ENCODE peak calls at places on chromosome 16, in five cellular contexts. One of them, this sample, is unnamed.

GRCh38 chr16:84571010-84571409 is 46.9 kb downstream of the COTL1 start:
- DNase-seq in osteocyte: no peak
- DNase-seq in fibroblast of the aortic adventitia: no peak
- DNase-seq in glutamatergic neuron: no peak
- DNase-seq in fibroblast of pulmonary artery: no peak
- DNase-seq in this sample: no peak

GRCh38 chr16:31355701-31356100 is 725 bp downstream of the ITGAX start:
- DNase-seq in osteocyte: no peak
- DNase-seq in fibroblast of the aortic adventitia: no peak
- DNase-seq in glutamatergic neuron: no peak
- DNase-seq in fibroblast of pulmonary artery: no peak
- DNase-seq in this sample: no peak

GRCh38 chr16:57999366-57999970 is 1.0 kb downstream of the ZNF319 start:
- DNase-seq in osteocyte: no peak
- DNase-seq in fibroblast of the aortic adventitia: no peak
- DNase-seq in glutamatergic neuron: peak
- DNase-seq in fibroblast of pulmonary artery: peak
- DNase-seq in this sample: peak

GRCh38 chr16:50525716-50526115 is 22.5 kb upstream of the NKD1 start:
- DNase-seq in osteocyte: no peak
- DNase-seq in fibroblast of the aortic adventitia: no peak
- DNase-seq in glutamatergic neuron: no peak
- DNase-seq in fibroblast of pulmonary artery: no peak
- DNase-seq in this sample: no peak

GRCh38 chr16:31111881-31112466 is 3.8 kb downstream of the BCKDK start:
- DNase-seq in osteocyte: no peak
- DNase-seq in fibroblast of the aortic adventitia: no peak
- DNase-seq in glutamatergic neuron: no peak
- DNase-seq in fibroblast of pulmonary artery: no peak
- DNase-seq in this sample: no peak

GRCh38 chr16:9970796-9971195 is 211.4 kb downstream of the GRIN2A start:
- DNase-seq in osteocyte: no peak
- DNase-seq in fibroblast of the aortic adventitia: no peak
- DNase-seq in glutamatergic neuron: no peak
- DNase-seq in fibroblast of pulmonary artery: no peak
- DNase-seq in this sample: no peak

GRCh38 chr16:52068447-52069074 is 478.4 kb downstream of the TOX3 start:
- DNase-seq in osteocyte: no peak
- DNase-seq in fibroblast of the aortic adventitia: no peak
- DNase-seq in glutamatergic neuron: peak
- DNase-seq in fibroblast of pulmonary artery: peak
- DNase-seq in this sample: peak

GRCh38 chr16:87826798-87827587 is 42.3 kb downstream of the SLC7A5 start:
- DNase-seq in osteocyte: no peak
- DNase-seq in fibroblast of the aortic adventitia: no peak
- DNase-seq in glutamatergic neuron: no peak
- DNase-seq in fibroblast of pulmonary artery: no peak
- DNase-seq in this sample: no peak

GRCh38 chr16:13435415-13435814 is 484.5 kb upstream of the ERCC4 start:
- DNase-seq in osteocyte: no peak
- DNase-seq in fibroblast of the aortic adventitia: no peak
- DNase-seq in glutamatergic neuron: no peak
- DNase-seq in fibroblast of pulmonary artery: no peak
- DNase-seq in this sample: no peak

GRCh38 chr16:290015-290680 is 7.2 kb downstream of the PDIA2 start:
- DNase-seq in osteocyte: no peak
- DNase-seq in fibroblast of the aortic adventitia: no peak
- DNase-seq in glutamatergic neuron: no peak
- DNase-seq in fibroblast of pulmonary artery: no peak
- DNase-seq in this sample: no peak

GRCh38 chr16:52383640-52384292 is 163.2 kb downstream of the TOX3 start:
- DNase-seq in osteocyte: no peak
- DNase-seq in fibroblast of the aortic adventitia: no peak
- DNase-seq in glutamatergic neuron: no peak
- DNase-seq in fibroblast of pulmonary artery: no peak
- DNase-seq in this sample: peak

GRCh38 chr16:3282103-3282746 is 1.1 kb upstream of the ZNF263 start:
- DNase-seq in osteocyte: no peak
- DNase-seq in fibroblast of the aortic adventitia: no peak
- DNase-seq in glutamatergic neuron: peak
- DNase-seq in fibroblast of pulmonary artery: no peak
- DNase-seq in this sample: no peak
- TF ChIP-seq CTCF in osteocyte: no peak
- TF ChIP-seq CTCF in fibroblast of the aortic adventitia: no peak
- TF ChIP-seq CTCF in glutamatergic neuron: no peak
- TF ChIP-seq CTCF in fibroblast of pulmonary artery: no peak
- TF ChIP-seq CTCF in this sample: no peak

GRCh38 chr16:74710401-74710800 is 9.7 kb upstream of the MLKL start:
- DNase-seq in osteocyte: no peak
- DNase-seq in fibroblast of the aortic adventitia: no peak
- DNase-seq in glutamatergic neuron: no peak
- DNase-seq in fibroblast of pulmonary artery: no peak
- DNase-seq in this sample: no peak

GRCh38 chr16:74713876-74714275 is 13.2 kb upstream of the MLKL start:
- DNase-seq in osteocyte: no peak
- DNase-seq in fibroblast of the aortic adventitia: no peak
- DNase-seq in glutamatergic neuron: no peak
- DNase-seq in fibroblast of pulmonary artery: no peak
- DNase-seq in this sample: no peak

GRCh38 chr16:74711938-74712337 is 11.3 kb upstream of the MLKL start:
- DNase-seq in osteocyte: no peak
- DNase-seq in fibroblast of the aortic adventitia: no peak
- DNase-seq in glutamatergic neuron: no peak
- DNase-seq in fibroblast of pulmonary artery: no peak
- DNase-seq in this sample: no peak

GRCh38 chr16:74713325-74713724 is 12.7 kb upstream of the MLKL start:
- DNase-seq in osteocyte: no peak
- DNase-seq in fibroblast of the aortic adventitia: no peak
- DNase-seq in glutamatergic neuron: no peak
- DNase-seq in fibroblast of pulmonary artery: no peak
- DNase-seq in this sample: no peak

GRCh38 chr16:74709477-74709877 is 8.8 kb upstream of the MLKL start:
- DNase-seq in osteocyte: peak
- DNase-seq in fibroblast of the aortic adventitia: peak
- DNase-seq in glutamatergic neuron: peak
- DNase-seq in fibroblast of pulmonary artery: peak
- DNase-seq in this sample: peak
- TF ChIP-seq CTCF in osteocyte: peak
- TF ChIP-seq CTCF in fibroblast of the aortic adventitia: peak
- TF ChIP-seq CTCF in glutamatergic neuron: peak
- TF ChIP-seq CTCF in fibroblast of pulmonary artery: peak
- TF ChIP-seq CTCF in this sample: peak

GRCh38 chr16:1781254-1781653 is 1.1 kb downstream of the SPSB3 start:
- DNase-seq in osteocyte: no peak
- DNase-seq in fibroblast of the aortic adventitia: no peak
- DNase-seq in glutamatergic neuron: peak
- DNase-seq in fibroblast of pulmonary artery: no peak
- DNase-seq in this sample: no peak

GRCh38 chr16:1781758-1782407 is 488 bp downstream of the SPSB3 start:
- DNase-seq in osteocyte: no peak
- DNase-seq in fibroblast of the aortic adventitia: no peak
- DNase-seq in glutamatergic neuron: peak
- DNase-seq in fibroblast of pulmonary artery: no peak
- DNase-seq in this sample: peak

GRCh38 chr16:1780677-1781072 is 1.7 kb downstream of the SPSB3 start:
- DNase-seq in osteocyte: no peak
- DNase-seq in fibroblast of the aortic adventitia: no peak
- DNase-seq in glutamatergic neuron: no peak
- DNase-seq in fibroblast of pulmonary artery: no peak
- DNase-seq in this sample: no peak

GRCh38 chr16:1784977-1785845 is 2.5 kb downstream of the NUBP2 start:
- DNase-seq in osteocyte: no peak
- DNase-seq in fibroblast of the aortic adventitia: no peak
- DNase-seq in glutamatergic neuron: no peak
- DNase-seq in fibroblast of pulmonary artery: no peak
- DNase-seq in this sample: no peak

DNA sequence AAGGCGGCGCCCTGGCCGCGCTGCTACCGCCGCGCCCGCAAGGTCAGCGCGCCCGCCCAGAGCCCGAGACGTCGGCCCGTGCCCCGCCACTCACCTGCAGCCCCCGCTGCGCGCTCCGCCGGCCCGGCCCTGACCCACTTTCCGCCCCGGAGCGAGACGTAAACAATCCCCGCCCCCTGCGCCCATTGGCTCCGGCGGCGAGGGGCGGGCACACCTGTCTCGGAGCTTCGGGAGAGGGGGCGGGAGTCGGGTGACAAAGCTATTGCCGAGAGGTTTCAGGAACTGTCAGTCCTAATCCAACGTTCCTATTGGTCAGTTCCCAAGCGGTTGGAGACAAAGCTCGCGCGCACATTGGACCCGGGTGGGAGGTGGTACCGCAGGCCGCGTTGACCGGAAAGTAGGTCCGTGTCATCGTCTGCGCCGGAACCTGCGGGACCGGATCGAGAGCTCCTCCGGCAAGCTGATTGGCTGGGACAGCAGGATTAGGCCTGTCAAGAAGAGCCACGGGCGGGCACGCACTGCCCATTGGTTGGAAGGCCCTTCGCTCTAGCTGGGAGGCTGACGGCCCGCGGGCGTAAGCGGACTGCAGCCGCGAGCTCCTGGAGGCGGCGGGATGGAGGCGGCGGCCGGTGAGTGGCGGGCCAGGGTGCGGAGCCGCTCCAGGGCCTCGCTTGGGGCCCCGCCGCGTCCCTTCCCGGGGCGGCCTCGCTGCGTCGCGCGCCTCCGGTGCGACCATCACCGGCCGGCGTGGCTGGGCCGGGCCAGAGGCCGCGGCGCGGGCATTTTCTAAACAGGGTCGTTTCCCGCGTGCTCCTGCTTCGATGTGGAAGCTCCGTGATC is at the start of the genes NUBP2 and SPSB3:
- DNase-seq in osteocyte: peak
- DNase-seq in fibroblast of the aortic adventitia: peak
- DNase-seq in glutamatergic neuron: peak
- DNase-seq in fibroblast of pulmonary artery: peak
- DNase-seq in this sample: peak
- TF ChIP-seq CTCF in osteocyte: no peak
- TF ChIP-seq CTCF in fibroblast of the aortic adventitia: no peak
- TF ChIP-seq CTCF in glutamatergic neuron: no peak
- TF ChIP-seq CTCF in fibroblast of pulmonary artery: no peak
- TF ChIP-seq CTCF in this sample: no peak

DNA sequence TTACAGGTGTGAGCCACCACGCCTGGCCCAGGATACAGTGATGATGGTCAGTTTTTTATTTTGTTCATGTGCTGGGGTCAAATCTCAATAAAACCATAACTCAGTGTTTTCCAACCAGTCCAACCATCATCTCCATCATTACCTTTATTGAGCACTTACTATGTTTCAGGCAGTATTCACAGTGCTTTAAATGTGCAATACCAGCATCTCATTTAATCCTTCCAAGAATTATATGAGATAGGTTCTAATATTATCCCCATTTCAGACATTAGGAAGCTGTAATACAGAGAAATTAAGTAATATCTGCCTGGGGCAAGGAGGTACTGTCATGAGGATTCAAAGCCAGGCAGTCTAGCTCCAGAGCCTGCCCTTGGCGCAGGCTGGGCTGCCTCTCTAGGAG is 36.9 kb upstream of the TANGO6 start:
- DNase-seq in osteocyte: no peak
- DNase-seq in fibroblast of the aortic adventitia: no peak
- DNase-seq in glutamatergic neuron: no peak
- DNase-seq in fibroblast of pulmonary artery: no peak
- DNase-seq in this sample: no peak
- TF ChIP-seq CTCF in osteocyte: no peak
- TF ChIP-seq CTCF in fibroblast of the aortic adventitia: no peak
- TF ChIP-seq CTCF in glutamatergic neuron: no peak
- TF ChIP-seq CTCF in fibroblast of pulmonary artery: no peak
- TF ChIP-seq CTCF in this sample: no peak

GRCh38 chr16:89918453-89919347 is at the start of gene MC1R:
- DNase-seq in osteocyte: no peak
- DNase-seq in fibroblast of the aortic adventitia: peak
- DNase-seq in glutamatergic neuron: peak
- DNase-seq in fibroblast of pulmonary artery: peak
- DNase-seq in this sample: no peak
- TF ChIP-seq CTCF in osteocyte: peak
- TF ChIP-seq CTCF in fibroblast of the aortic adventitia: peak
- TF ChIP-seq CTCF in glutamatergic neuron: peak
- TF ChIP-seq CTCF in fibroblast of pulmonary artery: peak
- TF ChIP-seq CTCF in this sample: peak

GRCh38 chr16:68084504-68085258 is 489 bp upstream of the NFATC3 start:
- DNase-seq in osteocyte: peak
- DNase-seq in fibroblast of the aortic adventitia: peak
- DNase-seq in glutamatergic neuron: peak
- DNase-seq in fibroblast of pulmonary artery: peak
- DNase-seq in this sample: peak
- TF ChIP-seq CTCF in osteocyte: no peak
- TF ChIP-seq CTCF in fibroblast of the aortic adventitia: no peak
- TF ChIP-seq CTCF in glutamatergic neuron: no peak
- TF ChIP-seq CTCF in fibroblast of pulmonary artery: no peak
- TF ChIP-seq CTCF in this sample: no peak

DNA sequence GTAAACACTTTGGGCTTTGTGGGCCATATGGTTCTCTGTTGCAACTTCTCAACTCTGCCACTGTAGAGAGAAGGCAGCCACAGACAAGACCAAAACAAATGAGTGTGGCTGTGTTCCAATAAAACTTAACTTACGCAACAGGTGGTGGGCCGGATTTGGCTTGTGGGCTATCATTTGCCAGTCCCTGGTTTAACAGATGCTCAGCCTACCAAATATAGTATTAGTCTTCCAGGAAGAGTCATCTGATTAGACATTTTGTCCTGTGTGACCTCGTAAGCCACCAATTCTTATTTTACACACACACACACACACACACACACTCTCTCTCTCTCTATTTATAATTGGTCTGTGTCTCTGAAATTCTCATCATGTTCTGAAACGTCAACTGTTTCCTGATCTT is 245.9 kb downstream of the XYLT1 start:
- DNase-seq in osteocyte: no peak
- DNase-seq in fibroblast of the aortic adventitia: peak
- DNase-seq in glutamatergic neuron: no peak
- DNase-seq in fibroblast of pulmonary artery: peak
- DNase-seq in this sample: no peak
- TF ChIP-seq CTCF in osteocyte: no peak
- TF ChIP-seq CTCF in fibroblast of the aortic adventitia: peak
- TF ChIP-seq CTCF in glutamatergic neuron: no peak
- TF ChIP-seq CTCF in fibroblast of pulmonary artery: no peak
- TF ChIP-seq CTCF in this sample: no peak

GRCh38 chr16:62261760-62262159 is 225.5 kb upstream of the CDH8 start:
- DNase-seq in osteocyte: no peak
- DNase-seq in fibroblast of the aortic adventitia: no peak
- DNase-seq in glutamatergic neuron: no peak
- DNase-seq in fibroblast of pulmonary artery: no peak
- DNase-seq in this sample: no peak

GRCh38 chr16:62254847-62255246 is 218.6 kb upstream of the CDH8 start:
- DNase-seq in osteocyte: no peak
- DNase-seq in fibroblast of the aortic adventitia: no peak
- DNase-seq in glutamatergic neuron: no peak
- DNase-seq in fibroblast of pulmonary artery: no peak
- DNase-seq in this sample: peak

GRCh38 chr16:62253926-62254325 is 217.7 kb upstream of the CDH8 start:
- DNase-seq in osteocyte: no peak
- DNase-seq in fibroblast of the aortic adventitia: no peak
- DNase-seq in glutamatergic neuron: no peak
- DNase-seq in fibroblast of pulmonary artery: no peak
- DNase-seq in this sample: peak

DNA sequence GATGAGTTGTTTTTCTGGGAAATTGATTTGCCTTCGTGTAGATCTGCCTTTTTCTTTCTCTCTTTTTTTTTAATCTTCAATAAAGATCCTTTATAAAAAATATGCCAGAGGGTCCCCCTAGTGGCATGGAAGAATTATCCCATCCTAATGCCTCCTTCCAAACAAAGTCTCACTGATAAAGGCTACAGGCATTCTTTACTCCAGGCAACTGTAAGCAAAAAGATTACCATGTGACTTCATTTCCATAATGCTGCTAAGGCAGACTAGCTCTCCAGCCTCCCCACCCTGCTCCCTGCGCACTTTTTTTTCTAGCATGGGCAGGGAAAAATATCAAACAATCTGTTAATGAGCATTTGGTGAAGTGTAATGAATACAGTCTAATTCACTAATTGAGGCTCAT is 220.2 kb upstream of the CDH8 start:
- DNase-seq in osteocyte: no peak
- DNase-seq in fibroblast of the aortic adventitia: no peak
- DNase-seq in glutamatergic neuron: no peak
- DNase-seq in fibroblast of pulmonary artery: no peak
- DNase-seq in this sample: peak
- TF ChIP-seq CTCF in osteocyte: peak
- TF ChIP-seq CTCF in fibroblast of the aortic adventitia: no peak
- TF ChIP-seq CTCF in glutamatergic neuron: peak
- TF ChIP-seq CTCF in fibroblast of pulmonary artery: no peak
- TF ChIP-seq CTCF in this sample: peak

This sample was measured in bronchial epithelial cell.